ENCODE peak calls at places on chromosomes 2 and 18, in six cellular contexts. X, P, S, K, R and Q are unnamed samples.

GRCh38 chr2:33583194-33583938 is 15.7 kb downstream of the FAM98A start:
- DNase-seq in X (no peak), P (no peak), S (no peak), K (peak; percentile 64), R (peak; percentile 26), Q (peak; percentile 39)

GRCh38 chr2:207720517-207721187 is 9.2 kb downstream of the CCNYL1 start:
- DNase-seq in X (no peak), P (no peak), S (no peak), K (no peak), R (no peak), Q (no peak)

GRCh38 chr2:206379321-206379720 is 64.0 kb upstream of the ADAM23 start:
- DNase-seq in X (no peak), P (no peak), S (no peak), K (no peak), R (no peak), Q (no peak)

GRCh38 chr2:226661789-226662545 is 137.7 kb downstream of the IRS1 start:
- DNase-seq in X (peak; percentile 45), P (no peak), S (no peak), K (no peak), R (no peak), Q (peak; percentile 71)

GRCh38 chr2:197889041-197889440 is 84.6 kb downstream of the PLCL1 start:
- DNase-seq in X (no peak), P (no peak), S (no peak), K (peak; percentile 77), R (peak; percentile 69), Q (peak; percentile 71)

GRCh38 chr2:222297600-222297935 is 1.2 kb downstream of the PAX3 start:
- DNase-seq in X (no peak), P (no peak), S (no peak), K (no peak), R (no peak), Q (no peak)

GRCh38 chr2:46829240-46829970 is 86.2 kb downstream of the MCFD2 start:
- DNase-seq in X (no peak), P (no peak), S (no peak), K (no peak), R (no peak), Q (no peak)

GRCh38 chr2:209511637-209512036 is 87.8 kb downstream of the MAP2 start:
- DNase-seq in X (no peak), P (no peak), S (no peak), K (no peak), R (no peak), Q (no peak)

GRCh38 chr2:84970266-84970955 is 550 bp upstream of the KCMF1 start:
- DNase-seq in X (no peak), P (peak; percentile 76), S (no peak), K (peak; percentile 69), R (peak; percentile 86), Q (no peak)

GRCh38 chr2:45681675-45682074 is 30.2 kb downstream of the PRKCE start:
- DNase-seq in X (no peak), P (peak; percentile 28), S (no peak), K (peak; percentile 85), R (peak; percentile 58), Q (peak; percentile 90)

GRCh38 chr18:79403723-79404566 is 8.2 kb downstream of the NFATC1 start:
- DNase-seq in X (no peak), P (peak; percentile 33), S (no peak), K (peak; percentile 32), R (no peak), Q (no peak)

GRCh38 chr2:234051374-234052070 is 1.0 kb downstream of the SPP2 start:
- DNase-seq in X (no peak), P (no peak), S (no peak), K (no peak), R (no peak), Q (no peak)

GRCh38 chr2:53964987-53965687 is 5.7 kb downstream of the PSME4 start:
- DNase-seq in X (no peak), P (no peak), S (no peak), K (no peak), R (no peak), Q (no peak)

GRCh38 chr2:200086911-200087310 is 131.5 kb downstream of the MAIP1 start:
- DNase-seq in X (no peak), P (peak; percentile 80), S (no peak), K (no peak), R (no peak), Q (no peak)

DNA sequence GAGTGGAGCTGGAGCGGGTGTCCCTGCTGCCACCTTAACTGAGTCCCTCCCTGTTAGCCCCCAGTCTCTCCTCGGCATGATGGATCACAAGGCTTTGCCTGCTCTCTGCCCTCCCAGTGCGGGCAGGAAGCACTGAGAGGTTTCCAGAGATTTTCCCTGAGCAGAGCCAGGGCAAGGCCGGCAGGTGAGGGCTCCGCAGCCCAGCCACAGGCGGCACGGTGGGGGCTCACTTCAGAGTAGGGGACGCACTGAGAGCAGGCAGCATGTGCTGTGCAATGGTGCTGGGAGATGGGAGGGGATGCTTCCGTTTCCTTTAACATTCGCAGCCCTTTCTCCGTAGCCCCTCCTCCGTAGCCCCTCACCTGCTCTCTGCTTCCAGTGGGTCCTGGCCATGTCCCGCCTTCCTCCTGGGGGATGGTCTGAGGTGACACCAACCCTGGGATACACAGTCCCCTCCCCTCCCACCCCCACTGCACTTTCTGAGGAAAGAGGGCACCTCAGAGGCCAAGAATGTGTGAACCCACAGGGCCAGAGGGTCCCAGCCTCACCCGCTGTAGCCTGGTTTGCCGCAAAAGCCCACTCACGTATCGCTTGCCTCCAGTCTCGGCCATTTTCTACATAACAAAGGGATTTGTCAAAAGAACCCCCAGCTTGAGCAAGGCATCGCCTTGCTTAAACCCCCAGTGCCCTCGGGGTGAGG is 10.7 kb downstream of the KCNF1 start:
- DNase-seq in X (no peak), P (no peak), S (no peak), K (no peak), R (no peak), Q (no peak)
- TF ChIP-seq CTCF in X (no peak), P (no peak), S (no peak), K (no peak), R (no peak), Q (no peak)

GRCh38 chr18:627211-627610 is 30.2 kb upstream of the TYMS start:
- DNase-seq in X (no peak), P (no peak), S (no peak), K (no peak), R (no peak), Q (no peak)

GRCh38 chr18:623760-624620 is 27.2 kb downstream of the CLUL1 start:
- DNase-seq in X (no peak), P (peak; percentile 75), S (peak; percentile 70), K (peak; percentile 64), R (peak; percentile 48), Q (peak; percentile 63)

GRCh38 chr18:634551-635045 is 22.9 kb upstream of the TYMS start:
- DNase-seq in X (no peak), P (no peak), S (no peak), K (peak; percentile 12), R (no peak), Q (peak; percentile 27)

GRCh38 chr18:631560-631959 is 25.9 kb upstream of the TYMS start:
- DNase-seq in X (no peak), P (no peak), S (no peak), K (no peak), R (no peak), Q (no peak)

DNA sequence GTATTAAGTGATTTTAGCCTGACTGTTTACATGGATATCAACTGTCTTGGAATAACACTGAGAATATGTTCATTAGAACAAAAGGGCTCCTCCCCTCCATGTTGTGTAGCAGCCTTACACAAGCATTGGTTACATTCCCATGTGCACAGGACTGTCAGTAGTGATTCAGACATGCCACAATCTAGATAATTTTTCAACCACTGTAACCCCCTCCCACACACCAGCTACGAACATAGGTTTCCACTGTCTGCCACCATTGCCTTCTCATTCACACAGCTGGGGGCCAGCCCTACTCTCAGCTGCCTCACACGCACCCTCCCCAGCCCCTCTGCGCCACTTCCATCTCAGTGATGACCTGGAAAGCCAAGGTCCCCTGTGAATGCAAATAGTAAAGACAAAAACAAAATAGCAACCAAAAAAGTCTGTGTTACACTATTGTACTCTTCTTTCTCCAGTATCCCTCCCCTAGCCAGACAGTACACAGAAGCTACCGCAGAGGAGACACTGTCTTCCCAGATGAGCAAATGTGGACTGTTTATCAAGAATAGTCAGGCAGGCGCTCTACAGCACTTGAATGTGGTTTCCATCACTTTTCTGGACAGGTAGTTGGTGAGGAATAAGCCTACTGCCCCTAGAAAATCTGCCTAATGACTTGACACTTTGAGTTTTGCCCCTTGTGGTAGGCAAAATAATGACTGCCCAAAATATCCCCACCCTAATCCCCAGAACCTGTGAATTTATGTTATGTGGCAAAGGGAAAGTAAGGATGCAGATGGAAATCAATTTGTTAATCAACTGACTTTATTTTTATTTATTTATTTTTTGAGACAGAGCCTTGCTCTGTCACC is 27.9 kb upstream of the TYMS start:
- DNase-seq in X (no peak), P (no peak), S (no peak), K (no peak), R (no peak), Q (no peak)
- TF ChIP-seq CTCF in X (peak; percentile 13), P (peak; percentile 60), S (no peak), K (peak; percentile 4), R (no peak), Q (peak; percentile 59)

GRCh38 chr2:15863089-15863488 is 77.3 kb upstream of the MYCN start:
- DNase-seq in X (no peak), P (no peak), S (no peak), K (no peak), R (no peak), Q (no peak)

GRCh38 chr2:15861898-15862297 is 78.5 kb upstream of the MYCN start:
- DNase-seq in X (no peak), P (no peak), S (no peak), K (no peak), R (no peak), Q (no peak)

GRCh38 chr2:15865923-15866322 is 74.4 kb upstream of the MYCN start:
- DNase-seq in X (no peak), P (no peak), S (no peak), K (no peak), R (no peak), Q (no peak)

GRCh38 chr2:15863494-15864175 is 76.7 kb upstream of the MYCN start:
- DNase-seq in X (no peak), P (no peak), S (no peak), K (no peak), R (no peak), Q (no peak)

GRCh38 chr2:15864176-15864769 is 76.1 kb upstream of the MYCN start:
- DNase-seq in X (no peak), P (no peak), S (no peak), K (no peak), R (no peak), Q (no peak)
- TF ChIP-seq CTCF in X (no peak), P (no peak), S (no peak), K (no peak), R (no peak), Q (no peak)

DNA sequence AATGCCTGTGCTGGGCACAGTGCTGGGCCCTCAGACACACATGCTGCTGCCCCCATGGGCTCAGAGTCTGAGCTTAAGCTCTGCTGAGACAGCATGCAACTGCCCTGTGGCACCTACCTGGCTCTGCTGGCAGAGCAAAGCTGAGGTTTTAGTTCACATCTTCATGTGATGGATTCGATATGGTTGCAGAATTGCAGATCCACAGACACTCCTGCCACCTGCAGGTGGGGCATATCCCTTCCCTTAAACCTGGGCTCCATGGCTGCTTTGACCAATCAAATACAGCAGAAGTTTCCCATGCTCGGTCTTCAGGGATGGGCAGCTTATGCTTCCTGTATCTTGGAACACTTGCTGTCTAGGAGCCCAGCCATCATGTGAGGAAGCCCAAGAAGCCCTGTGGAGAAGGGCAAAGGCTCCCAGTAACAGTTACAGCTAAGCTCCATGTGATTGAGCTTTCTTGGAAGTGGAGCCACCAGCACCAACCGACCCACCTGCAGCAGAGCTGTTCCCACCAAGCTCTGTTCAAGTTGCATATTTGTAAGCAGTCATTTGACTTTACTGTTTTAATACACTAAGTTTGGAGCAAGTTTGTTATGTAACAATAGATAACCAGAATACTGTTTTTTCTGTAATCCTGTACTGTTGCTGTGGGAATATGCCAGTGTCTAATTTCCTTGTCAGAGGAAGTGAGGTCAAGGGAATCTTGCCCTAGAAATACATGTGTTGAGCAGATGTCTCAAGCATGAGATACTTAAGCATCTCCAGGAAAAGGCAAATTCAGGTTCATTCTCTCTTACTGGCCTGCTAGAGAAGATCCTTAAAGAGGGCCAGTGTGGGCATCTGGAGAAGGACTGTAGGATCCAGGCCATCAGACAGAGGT is 79.3 kb downstream of the SH3RF3 start:
- DNase-seq in X (no peak), P (no peak), S (no peak), K (no peak), R (no peak), Q (peak; percentile 23)
- TF ChIP-seq CTCF in X (no peak), P (no peak), S (no peak), K (no peak), R (no peak), Q (peak; percentile 36)